ENCODE peak calls at places on chromosomes 5 and 9, in seven cellular contexts. D, Z, U, S, H, K and A are unnamed samples.

GRCh38 chr9:76576344-76576743 is 117.4 kb downstream of the GCNT1 start:
- DNase-seq in U (peak; percentile 11), Z (peak; percentile 66), S (no peak), D (peak; percentile 85), H (peak; percentile 59), K (peak; percentile 68), A (peak; percentile 83)

GRCh38 chr5:179803651-179804598 is 2.7 kb downstream of the MGAT4B start:
- DNase-seq in D (peak; percentile 46), S (no peak), Z (peak; percentile 41), H (no peak), U (no peak), K (no peak), A (no peak)

GRCh38 chr5:57495285-57495684 is 12.7 kb upstream of the ACTBL2 start:
- DNase-seq in S (no peak), U (no peak), D (no peak), K (peak; percentile 44), H (no peak), Z (no peak), A (no peak)

GRCh38 chr5:135034186-135034962 is at the start of gene PITX1:
- DNase-seq in U (no peak), K (peak; percentile 24), H (no peak), Z (peak; percentile 69), S (no peak), D (peak; percentile 28), A (no peak)

GRCh38 chr5:180291234-180291940 is 496 bp downstream of the MAPK9 start:
- DNase-seq in Z (no peak), U (no peak), K (peak; percentile 34), H (no peak), S (no peak), D (peak; percentile 33), A (no peak)

GRCh38 chr5:161283296-161283695 is 263.2 kb downstream of the GABRB2 start:
- DNase-seq in K (no peak), H (no peak), S (no peak), D (no peak), Z (no peak), U (no peak), A (no peak)

GRCh38 chr5:60463179-60463868 is 236.6 kb downstream of the DEPDC1B start:
- DNase-seq in Z (no peak), S (no peak), K (no peak), D (no peak), H (no peak), U (no peak), A (no peak)

GRCh38 chr9:125863920-125864319 is 116.7 kb downstream of the PBX3 start:
- DNase-seq in D (no peak), H (no peak), Z (no peak), U (no peak), S (no peak), K (no peak), A (no peak)

GRCh38 chr5:51731641-51732040 is 348.4 kb downstream of the ISL1 start:
- DNase-seq in U (no peak), H (no peak), S (no peak), Z (no peak), K (no peak), D (no peak), A (no peak)